ENCODE peak calls at places on chromosome 2, in seven cellular contexts. C, L, J, Z, T, H and E are unnamed samples.

GRCh38 chr2:70904371-70905216 is 31.1 kb upstream of the ATP6V1B1 start:
- DNase-seq in L (no peak), J (peak; percentile 72), C (no peak), T (peak; percentile 89), H (no peak), Z (no peak), E (no peak)

GRCh38 chr2:223787358-223787757 is 50.0 kb downstream of the AP1S3 start:
- DNase-seq in H (no peak), L (no peak), C (no peak), Z (no peak), T (no peak), J (no peak), E (no peak)

GRCh38 chr2:108579631-108580030 is 45.4 kb downstream of the LIMS1 start:
- DNase-seq in H (no peak), L (no peak), C (no peak), Z (no peak), T (no peak), J (no peak), E (no peak)

GRCh38 chr2:137467246-137467862 is 496.9 kb upstream of the HNMT start:
- DNase-seq in L (no peak), T (no peak), C (peak; percentile 14), Z (no peak), J (peak; percentile 75), H (no peak), E (no peak)

GRCh38 chr2:74700643-74701377 is 46.8 kb downstream of the SEMA4F start:
- DNase-seq in H (no peak), C (no peak), Z (no peak), J (no peak), T (peak; percentile 34), L (no peak), E (no peak)

GRCh38 chr2:128808462-128809255 is 490.0 kb upstream of the HS6ST1 start:
- DNase-seq in C (no peak), L (no peak), T (peak; percentile 64), H (no peak), J (no peak), Z (peak; percentile 50), E (no peak)

GRCh38 chr2:1641498-1641897 is 102.8 kb downstream of the PXDN start:
- DNase-seq in C (no peak), L (no peak), J (no peak), Z (no peak), T (no peak), H (no peak), E (peak; percentile 52)

GRCh38 chr2:42013409-42013808 is 34.4 kb upstream of the PKDCC start:
- DNase-seq in L (no peak), Z (no peak), T (no peak), H (no peak), J (no peak), C (no peak), E (no peak)

GRCh38 chr2:108270768-108271506 is 17.8 kb upstream of the SULT1C2 start:
- DNase-seq in J (no peak), L (no peak), Z (no peak), T (peak; percentile 81), H (no peak), C (no peak), E (no peak)

GRCh38 chr2:98460573-98461560 is 16.2 kb downstream of the INPP4A start:
- DNase-seq in T (no peak), Z (no peak), H (no peak), C (no peak), J (no peak), L (no peak), E (peak; percentile 62)

GRCh38 chr2:165293439-165294420 is 54.5 kb downstream of the SCN2A start:
- DNase-seq in C (peak; percentile 40), L (no peak), T (no peak), H (peak; percentile 28), Z (peak; percentile 79), J (no peak), E (no peak)

GRCh38 chr2:30235008-30235655 is 3.8 kb downstream of the LBH start:
- DNase-seq in J (no peak), C (no peak), Z (no peak), T (no peak), L (peak; percentile 64), H (no peak), E (peak; percentile 62)

GRCh38 chr2:38600242-38600891 is 2.4 kb downstream of the HNRNPLL start:
- DNase-seq in T (no peak), J (no peak), L (no peak), Z (no peak), H (no peak), C (no peak), E (no peak)

GRCh38 chr2:10547011-10547410 is 98.9 kb upstream of the ODC1 start:
- DNase-seq in H (no peak), T (no peak), Z (no peak), C (no peak), J (no peak), L (no peak), E (no peak)

GRCh38 chr2:159459279-159459678 is 157.1 kb downstream of the BAZ2B start:
- DNase-seq in L (no peak), H (no peak), Z (no peak), J (no peak), C (no peak), T (no peak), E (no peak)

GRCh38 chr2:26172866-26173595 is at the start of gene GAREM2:
- DNase-seq in L (peak; percentile 70), Z (no peak), T (no peak), H (no peak), C (peak; percentile 89), J (no peak), E (peak; percentile 52)

GRCh38 chr2:141423212-141423611 is 707.6 kb downstream of the LRP1B start:
- DNase-seq in Z (no peak), J (no peak), T (no peak), C (no peak), H (no peak), L (no peak), E (no peak)

GRCh38 chr2:39481611-39482010 is 44.5 kb upstream of the MAP4K3 start:
- DNase-seq in H (no peak), T (no peak), L (no peak), C (no peak), Z (no peak), J (no peak), E (no peak)

GRCh38 chr2:24530796-24531195 is 39.7 kb downstream of the NCOA1 start:
- DNase-seq in J (no peak), H (no peak), C (no peak), L (no peak), Z (no peak), T (no peak), E (no peak)

GRCh38 chr2:4869154-4869553 is 823.0 kb upstream of the SOX11 start:
- DNase-seq in H (no peak), Z (no peak), T (no peak), L (no peak), J (no peak), C (no peak), E (no peak)

GRCh38 chr2:238706673-238707072 is 141.2 kb upstream of the TWIST2 start:
- DNase-seq in L (no peak), T (no peak), Z (no peak), H (no peak), J (no peak), C (no peak), E (no peak)
- TF ChIP-seq CTCF in L (no peak), T (peak; percentile 23), Z (peak; percentile 30), H (peak; percentile 20), J (peak; percentile 3), C (no peak), E (no peak)

GRCh38 chr2:95220449-95220848 is 13.1 kb downstream of the ZNF892 start:
- DNase-seq in J (no peak), T (no peak), H (no peak), L (no peak), Z (no peak), C (no peak), E (no peak)

DNA sequence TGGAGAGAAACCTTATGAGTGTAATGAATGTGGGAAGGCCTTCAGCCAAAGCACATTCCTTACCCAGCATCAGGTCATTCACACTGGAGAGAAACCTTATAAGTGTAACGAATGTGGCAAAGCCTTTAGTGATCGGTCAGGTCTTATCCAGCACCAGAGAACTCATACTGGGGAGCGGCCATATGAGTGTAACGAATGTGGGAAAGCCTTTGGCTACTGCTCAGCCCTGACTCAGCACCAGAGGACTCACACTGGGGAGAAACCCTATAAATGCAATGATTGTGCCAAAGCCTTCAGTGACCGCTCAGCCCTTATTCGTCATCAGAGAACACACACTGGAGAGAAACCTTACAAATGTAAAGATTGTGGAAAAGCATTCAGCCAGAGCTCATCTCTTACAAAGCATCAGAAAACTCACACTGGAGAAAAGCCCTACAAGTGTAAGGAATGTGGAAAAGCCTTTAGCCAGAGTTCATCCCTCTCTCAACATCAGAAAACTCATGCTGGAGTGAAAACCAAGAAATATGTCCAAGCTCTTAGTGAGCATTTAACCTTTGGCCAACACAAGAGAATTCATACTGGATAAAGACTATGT is 7.8 kb downstream of the ZNF892 start:
- DNase-seq in Z (no peak), T (no peak), H (no peak), J (no peak), C (no peak), L (no peak), E (no peak)
- H3K9me3 ChIP-seq in Z (peaks cover 46% of the 10 kb centered on the region), T (peaks cover 98% of the 10 kb centered on the region), H (peaks cover 91% of the 10 kb centered on the region), J (peaks cover 91% of the 10 kb centered on the region), C (peaks cover 9% of the 10 kb centered on the region), L (peaks cover 89% of the 10 kb centered on the region), E (peaks cover 82% of the 10 kb centered on the region)

DNA sequence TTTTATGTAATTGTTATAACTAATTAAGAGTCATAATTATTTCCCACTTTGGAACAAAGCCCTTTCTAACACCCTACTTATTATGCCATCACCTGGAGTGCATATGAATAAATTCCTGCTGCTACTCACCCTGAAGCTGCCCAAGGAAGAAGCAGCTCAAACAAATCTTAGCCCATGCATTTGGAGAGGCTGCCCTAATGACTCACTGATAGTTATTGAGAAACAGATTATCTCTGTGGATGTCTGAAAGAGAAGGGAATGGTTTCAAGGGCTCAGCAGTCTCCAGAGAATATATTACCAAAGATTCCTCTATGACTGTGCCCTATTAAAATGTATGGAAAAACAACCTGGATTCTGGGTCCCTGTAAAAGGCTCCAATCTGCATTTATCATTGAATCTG is 81.0 kb downstream of the GPR39 start:
- DNase-seq in Z (no peak), T (no peak), J (no peak), H (no peak), L (no peak), C (no peak), E (no peak)
- TF ChIP-seq POLR2AphosphoS5 in Z (no peak), T (no peak), J (no peak), H (no peak), L (no peak), C (no peak), E (no peak)

GRCh38 chr2:46847185-46847710 is 68.4 kb downstream of the MCFD2 start:
- DNase-seq in C (no peak), H (peak; percentile 96), T (peak; percentile 97), Z (no peak), L (peak; percentile 93), J (no peak), E (peak; percentile 99)
- TF ChIP-seq CTCF in C (no peak), H (no peak), T (no peak), Z (no peak), L (no peak), J (no peak), E (no peak)

DNA sequence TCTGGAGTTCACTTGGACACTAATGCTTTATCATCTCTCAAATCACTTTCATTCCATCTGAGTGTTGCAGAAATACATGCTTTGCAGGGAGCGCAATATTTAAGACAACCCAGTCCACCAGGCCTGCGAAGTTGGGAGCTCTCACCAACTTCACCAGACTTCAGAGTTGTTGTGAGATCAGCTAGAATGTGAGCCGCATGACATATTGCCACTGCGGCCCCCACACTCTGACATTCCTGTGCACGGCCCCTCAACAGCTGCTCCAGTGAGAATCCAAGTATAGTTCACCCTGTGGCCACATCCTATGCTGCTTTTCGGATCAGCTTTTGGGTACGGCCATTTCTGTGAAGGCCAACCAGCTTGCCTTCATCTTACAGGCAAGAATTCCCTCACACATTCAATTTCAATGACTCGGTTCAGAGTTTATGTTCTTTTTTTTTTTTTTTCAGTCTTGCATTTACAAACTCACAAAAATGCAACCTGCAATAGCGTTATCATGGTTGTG is 177.7 kb downstream of the SOX11 start:
- DNase-seq in H (no peak), L (no peak), Z (no peak), T (peak; percentile 53), C (no peak), J (no peak), E (no peak)
- H3K9me3 ChIP-seq in H (peaks cover 2% of the 10 kb centered on the region), L (no peaks in the 10 kb centered on the region), Z (peaks cover 45% of the 10 kb centered on the region), T (no peaks in the 10 kb centered on the region), C (peaks cover 4% of the 10 kb centered on the region), J (no peaks in the 10 kb centered on the region), E (no peaks in the 10 kb centered on the region)